ENCODE peak calls at places on chromosomes 1 and 21, in five cellular contexts. One of them, this sample, is unnamed.

GRCh38 chr1:27004471-27005165 is 8.0 kb downstream of the TENT5B start:
- DNase-seq in sciatic nerve: no peak
- DNase-seq in myocyte: no peak
- DNase-seq in astrocyte of the spinal cord: no peak
- DNase-seq in stimulated activated effector memory CD8-positive, alpha-beta T cell treated with anti-CD3 and anti-CD28 coated beads, Interleukin-12 subunit alpha, Interleukin-12 subunit beta, amount 100 ng/mL, for 72 hours: no peak
- DNase-seq in this sample: no peak

GRCh38 chr1:46131727-46132528 is 501 bp downstream of the PIK3R3 start:
- DNase-seq in astrocyte of the spinal cord: peak
- DNase-seq in stimulated activated effector memory CD8-positive, alpha-beta T cell treated with anti-CD3 and anti-CD28 coated beads, Interleukin-12 subunit alpha, Interleukin-12 subunit beta, amount 100 ng/mL, for 72 hours: no peak
- DNase-seq in sciatic nerve: no peak
- DNase-seq in myocyte: no peak
- DNase-seq in this sample: no peak

GRCh38 chr1:225329041-225329440 is 98.8 kb downstream of the LBR start:
- DNase-seq in myocyte: peak
- DNase-seq in sciatic nerve: no peak
- DNase-seq in astrocyte of the spinal cord: no peak
- DNase-seq in stimulated activated effector memory CD8-positive, alpha-beta T cell treated with anti-CD3 and anti-CD28 coated beads, Interleukin-12 subunit alpha, Interleukin-12 subunit beta, amount 100 ng/mL, for 72 hours: no peak
- DNase-seq in this sample: no peak

GRCh38 chr1:67748630-67749029 is 63.6 kb downstream of the GADD45A start:
- DNase-seq in astrocyte of the spinal cord: peak
- DNase-seq in sciatic nerve: no peak
- DNase-seq in myocyte: peak
- DNase-seq in stimulated activated effector memory CD8-positive, alpha-beta T cell treated with anti-CD3 and anti-CD28 coated beads, Interleukin-12 subunit alpha, Interleukin-12 subunit beta, amount 100 ng/mL, for 72 hours: no peak
- DNase-seq in this sample: no peak

GRCh38 chr1:248779350-248779749 is 23.8 kb upstream of the LYPD8 start:
- DNase-seq in myocyte: no peak
- DNase-seq in sciatic nerve: no peak
- DNase-seq in stimulated activated effector memory CD8-positive, alpha-beta T cell treated with anti-CD3 and anti-CD28 coated beads, Interleukin-12 subunit alpha, Interleukin-12 subunit beta, amount 100 ng/mL, for 72 hours: no peak
- DNase-seq in astrocyte of the spinal cord: no peak
- DNase-seq in this sample: no peak

GRCh38 chr1:232319106-232319505 is 310.8 kb downstream of the SIPA1L2 start:
- DNase-seq in myocyte: no peak
- DNase-seq in sciatic nerve: no peak
- DNase-seq in stimulated activated effector memory CD8-positive, alpha-beta T cell treated with anti-CD3 and anti-CD28 coated beads, Interleukin-12 subunit alpha, Interleukin-12 subunit beta, amount 100 ng/mL, for 72 hours: no peak
- DNase-seq in astrocyte of the spinal cord: no peak
- DNase-seq in this sample: no peak

GRCh38 chr1:154241703-154242352 is 21.1 kb downstream of the UBAP2L start:
- DNase-seq in stimulated activated effector memory CD8-positive, alpha-beta T cell treated with anti-CD3 and anti-CD28 coated beads, Interleukin-12 subunit alpha, Interleukin-12 subunit beta, amount 100 ng/mL, for 72 hours: no peak
- DNase-seq in sciatic nerve: no peak
- DNase-seq in myocyte: no peak
- DNase-seq in astrocyte of the spinal cord: no peak
- DNase-seq in this sample: no peak

GRCh38 chr1:16888806-16889178 is 7.0 kb upstream of the RNU1-2 start:
- DNase-seq in myocyte: peak
- DNase-seq in astrocyte of the spinal cord: peak
- DNase-seq in sciatic nerve: peak
- DNase-seq in stimulated activated effector memory CD8-positive, alpha-beta T cell treated with anti-CD3 and anti-CD28 coated beads, Interleukin-12 subunit alpha, Interleukin-12 subunit beta, amount 100 ng/mL, for 72 hours: no peak
- DNase-seq in this sample: no peak

GRCh38 chr1:235304549-235305451 is 23.2 kb downstream of the ARID4B start:
- DNase-seq in stimulated activated effector memory CD8-positive, alpha-beta T cell treated with anti-CD3 and anti-CD28 coated beads, Interleukin-12 subunit alpha, Interleukin-12 subunit beta, amount 100 ng/mL, for 72 hours: no peak
- DNase-seq in sciatic nerve: no peak
- DNase-seq in myocyte: no peak
- DNase-seq in astrocyte of the spinal cord: no peak
- DNase-seq in this sample: no peak

GRCh38 chr1:207823880-207824566 is 72.2 kb downstream of the CD46 start:
- DNase-seq in astrocyte of the spinal cord: peak
- DNase-seq in stimulated activated effector memory CD8-positive, alpha-beta T cell treated with anti-CD3 and anti-CD28 coated beads, Interleukin-12 subunit alpha, Interleukin-12 subunit beta, amount 100 ng/mL, for 72 hours: peak
- DNase-seq in myocyte: peak
- DNase-seq in sciatic nerve: peak
- DNase-seq in this sample: peak

GRCh38 chr1:167661527-167662436 is 31.8 kb downstream of the RCSD1 start:
- DNase-seq in stimulated activated effector memory CD8-positive, alpha-beta T cell treated with anti-CD3 and anti-CD28 coated beads, Interleukin-12 subunit alpha, Interleukin-12 subunit beta, amount 100 ng/mL, for 72 hours: no peak
- DNase-seq in sciatic nerve: no peak
- DNase-seq in myocyte: peak
- DNase-seq in astrocyte of the spinal cord: peak
- DNase-seq in this sample: peak

GRCh38 chr21:25885880-25886279 is 151.1 kb downstream of the GABPA start:
- DNase-seq in astrocyte of the spinal cord: no peak
- DNase-seq in sciatic nerve: no peak
- DNase-seq in stimulated activated effector memory CD8-positive, alpha-beta T cell treated with anti-CD3 and anti-CD28 coated beads, Interleukin-12 subunit alpha, Interleukin-12 subunit beta, amount 100 ng/mL, for 72 hours: no peak
- DNase-seq in myocyte: no peak
- DNase-seq in this sample: no peak

GRCh38 chr1:23101891-23102688 is 66.6 kb downstream of the LUZP1 start:
- DNase-seq in myocyte: peak
- DNase-seq in sciatic nerve: no peak
- DNase-seq in stimulated activated effector memory CD8-positive, alpha-beta T cell treated with anti-CD3 and anti-CD28 coated beads, Interleukin-12 subunit alpha, Interleukin-12 subunit beta, amount 100 ng/mL, for 72 hours: no peak
- DNase-seq in astrocyte of the spinal cord: no peak
- DNase-seq in this sample: peak

GRCh38 chr1:226825037-226825745 is 45.2 kb upstream of the PSEN2 start:
- DNase-seq in stimulated activated effector memory CD8-positive, alpha-beta T cell treated with anti-CD3 and anti-CD28 coated beads, Interleukin-12 subunit alpha, Interleukin-12 subunit beta, amount 100 ng/mL, for 72 hours: no peak
- DNase-seq in sciatic nerve: no peak
- DNase-seq in astrocyte of the spinal cord: no peak
- DNase-seq in myocyte: peak
- DNase-seq in this sample: no peak

GRCh38 chr1:235852887-235853286 is 13.8 kb downstream of the LYST start:
- DNase-seq in stimulated activated effector memory CD8-positive, alpha-beta T cell treated with anti-CD3 and anti-CD28 coated beads, Interleukin-12 subunit alpha, Interleukin-12 subunit beta, amount 100 ng/mL, for 72 hours: no peak
- DNase-seq in astrocyte of the spinal cord: peak
- DNase-seq in sciatic nerve: no peak
- DNase-seq in myocyte: no peak
- DNase-seq in this sample: no peak

GRCh38 chr1:24233684-24234600 is 46.9 kb upstream of the IFNLR1 start:
- DNase-seq in myocyte: no peak
- DNase-seq in sciatic nerve: no peak
- DNase-seq in stimulated activated effector memory CD8-positive, alpha-beta T cell treated with anti-CD3 and anti-CD28 coated beads, Interleukin-12 subunit alpha, Interleukin-12 subunit beta, amount 100 ng/mL, for 72 hours: no peak
- DNase-seq in astrocyte of the spinal cord: peak
- DNase-seq in this sample: no peak

GRCh38 chr1:95257758-95258157 is 23.7 kb downstream of the RWDD3 start:
- DNase-seq in stimulated activated effector memory CD8-positive, alpha-beta T cell treated with anti-CD3 and anti-CD28 coated beads, Interleukin-12 subunit alpha, Interleukin-12 subunit beta, amount 100 ng/mL, for 72 hours: no peak
- DNase-seq in astrocyte of the spinal cord: no peak
- DNase-seq in sciatic nerve: no peak
- DNase-seq in myocyte: no peak
- DNase-seq in this sample: no peak

GRCh38 chr1:185059950-185060571 is 14.7 kb downstream of the RNF2 start:
- DNase-seq in myocyte: no peak
- DNase-seq in sciatic nerve: no peak
- DNase-seq in astrocyte of the spinal cord: no peak
- DNase-seq in stimulated activated effector memory CD8-positive, alpha-beta T cell treated with anti-CD3 and anti-CD28 coated beads, Interleukin-12 subunit alpha, Interleukin-12 subunit beta, amount 100 ng/mL, for 72 hours: no peak
- DNase-seq in this sample: no peak

GRCh38 chr1:234292006-234292405 is 81.2 kb upstream of the COA6 start:
- DNase-seq in myocyte: no peak
- DNase-seq in sciatic nerve: no peak
- DNase-seq in stimulated activated effector memory CD8-positive, alpha-beta T cell treated with anti-CD3 and anti-CD28 coated beads, Interleukin-12 subunit alpha, Interleukin-12 subunit beta, amount 100 ng/mL, for 72 hours: no peak
- DNase-seq in astrocyte of the spinal cord: no peak
- DNase-seq in this sample: no peak

GRCh38 chr1:220826729-220827128 is 40.0 kb downstream of the MTARC1 start:
- DNase-seq in astrocyte of the spinal cord: no peak
- DNase-seq in stimulated activated effector memory CD8-positive, alpha-beta T cell treated with anti-CD3 and anti-CD28 coated beads, Interleukin-12 subunit alpha, Interleukin-12 subunit beta, amount 100 ng/mL, for 72 hours: no peak
- DNase-seq in myocyte: no peak
- DNase-seq in sciatic nerve: no peak
- DNase-seq in this sample: no peak

GRCh38 chr1:27561126-27561899 is 42.6 kb downstream of the AHDC1 start:
- DNase-seq in stimulated activated effector memory CD8-positive, alpha-beta T cell treated with anti-CD3 and anti-CD28 coated beads, Interleukin-12 subunit alpha, Interleukin-12 subunit beta, amount 100 ng/mL, for 72 hours: no peak
- DNase-seq in myocyte: no peak
- DNase-seq in sciatic nerve: peak
- DNase-seq in astrocyte of the spinal cord: peak
- DNase-seq in this sample: no peak

GRCh38 chr1:6488602-6489382 is 2.7 kb downstream of the PLEKHG5 start:
- DNase-seq in astrocyte of the spinal cord: no peak
- DNase-seq in stimulated activated effector memory CD8-positive, alpha-beta T cell treated with anti-CD3 and anti-CD28 coated beads, Interleukin-12 subunit alpha, Interleukin-12 subunit beta, amount 100 ng/mL, for 72 hours: no peak
- DNase-seq in myocyte: no peak
- DNase-seq in sciatic nerve: no peak
- DNase-seq in this sample: no peak

GRCh38 chr1:30088594-30089556 is 634.5 kb downstream of the MATN1 start:
- DNase-seq in stimulated activated effector memory CD8-positive, alpha-beta T cell treated with anti-CD3 and anti-CD28 coated beads, Interleukin-12 subunit alpha, Interleukin-12 subunit beta, amount 100 ng/mL, for 72 hours: no peak
- DNase-seq in astrocyte of the spinal cord: no peak
- DNase-seq in myocyte: no peak
- DNase-seq in sciatic nerve: no peak
- DNase-seq in this sample: no peak

GRCh38 chr21:41162111-41162510 is 5.8 kb upstream of the BACE2 start:
- DNase-seq in astrocyte of the spinal cord: no peak
- DNase-seq in sciatic nerve: no peak
- DNase-seq in myocyte: no peak
- DNase-seq in stimulated activated effector memory CD8-positive, alpha-beta T cell treated with anti-CD3 and anti-CD28 coated beads, Interleukin-12 subunit alpha, Interleukin-12 subunit beta, amount 100 ng/mL, for 72 hours: no peak
- DNase-seq in this sample: no peak

GRCh38 chr1:29527314-29528004 is 291.1 kb downstream of the PTPRU start:
- DNase-seq in sciatic nerve: peak
- DNase-seq in astrocyte of the spinal cord: no peak
- DNase-seq in myocyte: no peak
- DNase-seq in stimulated activated effector memory CD8-positive, alpha-beta T cell treated with anti-CD3 and anti-CD28 coated beads, Interleukin-12 subunit alpha, Interleukin-12 subunit beta, amount 100 ng/mL, for 72 hours: no peak
- DNase-seq in this sample: no peak

This sample was measured in HS-5.